ENCODE peak calls at places on chromosomes 4 and X, in ten cellular contexts. One of them, this sample, is unnamed.
A peak's percentile ranks its signal among the peaks of the same experiment; 100 is the strongest.

GRCh38 chrX:119374736-119375135 is 24.4 kb upstream of the SLC25A43 start:
- DNase-seq in NCI-H1048: no peak
- DNase-seq in GM12891: no peak
- DNase-seq in prostate gland: no peak
- DNase-seq in fibroblast of pulmonary artery: peak; percentile 16
- DNase-seq in NCI-H1417: no peak
- DNase-seq in renal cortical epithelial cell: no peak
- DNase-seq in activated CD8-positive, alpha-beta memory T cell treated with anti-CD3 and anti-CD28 coated beads for 48 hours: no peak
- DNase-seq in CD8-positive, alpha-beta memory T cell: no peak
- DNase-seq in hypothalamus: no peak
- DNase-seq in this sample: no peak

GRCh38 chr4:61292322-61292721 is 92.2 kb downstream of the ADGRL3 start:
- DNase-seq in NCI-H1048: no peak
- DNase-seq in fibroblast of pulmonary artery: no peak
- DNase-seq in GM12891: no peak
- DNase-seq in activated CD8-positive, alpha-beta memory T cell treated with anti-CD3 and anti-CD28 coated beads for 48 hours: no peak
- DNase-seq in prostate gland: no peak
- DNase-seq in hypothalamus: no peak
- DNase-seq in renal cortical epithelial cell: no peak
- DNase-seq in CD8-positive, alpha-beta memory T cell: no peak
- DNase-seq in NCI-H1417: no peak
- DNase-seq in this sample: no peak

GRCh38 chr4:107794001-107794400 is 30.7 kb upstream of the SGMS2 start:
- DNase-seq in GM12891: no peak
- DNase-seq in renal cortical epithelial cell: peak; percentile 56
- DNase-seq in NCI-H1048: no peak
- DNase-seq in NCI-H1417: no peak
- DNase-seq in fibroblast of pulmonary artery: no peak
- DNase-seq in prostate gland: no peak
- DNase-seq in CD8-positive, alpha-beta memory T cell: no peak
- DNase-seq in activated CD8-positive, alpha-beta memory T cell treated with anti-CD3 and anti-CD28 coated beads for 48 hours: no peak
- DNase-seq in hypothalamus: no peak
- DNase-seq in this sample: no peak

GRCh38 chrX:119004920-119005524 is 30.6 kb downstream of the LONRF3 start:
- DNase-seq in NCI-H1048: no peak
- DNase-seq in prostate gland: peak; percentile 25
- DNase-seq in renal cortical epithelial cell: peak; percentile 16
- DNase-seq in GM12891: peak; percentile 25
- DNase-seq in NCI-H1417: peak; percentile 35
- DNase-seq in hypothalamus: peak; percentile 16
- DNase-seq in activated CD8-positive, alpha-beta memory T cell treated with anti-CD3 and anti-CD28 coated beads for 48 hours: no peak
- DNase-seq in fibroblast of pulmonary artery: peak; percentile 51
- DNase-seq in CD8-positive, alpha-beta memory T cell: peak; percentile 16
- DNase-seq in this sample: peak; percentile 32

GRCh38 chr4:114688063-114688462 is 89.5 kb downstream of the UGT8 start:
- DNase-seq in CD8-positive, alpha-beta memory T cell: no peak
- DNase-seq in activated CD8-positive, alpha-beta memory T cell treated with anti-CD3 and anti-CD28 coated beads for 48 hours: no peak
- DNase-seq in NCI-H1048: no peak
- DNase-seq in hypothalamus: no peak
- DNase-seq in prostate gland: no peak
- DNase-seq in fibroblast of pulmonary artery: no peak
- DNase-seq in GM12891: no peak
- DNase-seq in NCI-H1417: peak; percentile 31
- DNase-seq in renal cortical epithelial cell: no peak
- DNase-seq in this sample: no peak

GRCh38 chr4:186158966-186159365 is 32.4 kb upstream of the CYP4V2 start:
- DNase-seq in NCI-H1417: no peak
- DNase-seq in CD8-positive, alpha-beta memory T cell: no peak
- DNase-seq in GM12891: no peak
- DNase-seq in NCI-H1048: no peak
- DNase-seq in renal cortical epithelial cell: no peak
- DNase-seq in activated CD8-positive, alpha-beta memory T cell treated with anti-CD3 and anti-CD28 coated beads for 48 hours: no peak
- DNase-seq in prostate gland: no peak
- DNase-seq in hypothalamus: no peak
- DNase-seq in fibroblast of pulmonary artery: no peak
- DNase-seq in this sample: no peak

GRCh38 chr4:39259571-39260330 is 77.4 kb downstream of the WDR19 start:
- DNase-seq in NCI-H1048: no peak
- DNase-seq in prostate gland: no peak
- DNase-seq in fibroblast of pulmonary artery: peak; percentile 53
- DNase-seq in CD8-positive, alpha-beta memory T cell: no peak
- DNase-seq in renal cortical epithelial cell: peak; percentile 81
- DNase-seq in activated CD8-positive, alpha-beta memory T cell treated with anti-CD3 and anti-CD28 coated beads for 48 hours: no peak
- DNase-seq in NCI-H1417: no peak
- DNase-seq in hypothalamus: no peak
- DNase-seq in GM12891: no peak
- DNase-seq in this sample: no peak

GRCh38 chrX:8663325-8663724 is 68.6 kb downstream of the ANOS1 start:
- DNase-seq in activated CD8-positive, alpha-beta memory T cell treated with anti-CD3 and anti-CD28 coated beads for 48 hours: no peak
- DNase-seq in GM12891: no peak
- DNase-seq in renal cortical epithelial cell: peak; percentile 0
- DNase-seq in prostate gland: no peak
- DNase-seq in fibroblast of pulmonary artery: peak; percentile 23
- DNase-seq in CD8-positive, alpha-beta memory T cell: no peak
- DNase-seq in hypothalamus: no peak
- DNase-seq in NCI-H1417: no peak
- DNase-seq in NCI-H1048: no peak
- DNase-seq in this sample: no peak

GRCh38 chrX:23292979-23293651 is 41.5 kb upstream of the PTCHD1 start:
- DNase-seq in NCI-H1048: no peak
- DNase-seq in GM12891: no peak
- DNase-seq in activated CD8-positive, alpha-beta memory T cell treated with anti-CD3 and anti-CD28 coated beads for 48 hours: no peak
- DNase-seq in fibroblast of pulmonary artery: no peak
- DNase-seq in NCI-H1417: no peak
- DNase-seq in hypothalamus: peak; percentile 23
- DNase-seq in CD8-positive, alpha-beta memory T cell: no peak
- DNase-seq in renal cortical epithelial cell: peak; percentile 89
- DNase-seq in prostate gland: peak; percentile 26
- DNase-seq in this sample: no peak

GRCh38 chr4:22932326-22932725 is 239.6 kb downstream of the GBA3 start:
- DNase-seq in NCI-H1417: no peak
- DNase-seq in NCI-H1048: no peak
- DNase-seq in GM12891: no peak
- DNase-seq in fibroblast of pulmonary artery: no peak
- DNase-seq in renal cortical epithelial cell: no peak
- DNase-seq in activated CD8-positive, alpha-beta memory T cell treated with anti-CD3 and anti-CD28 coated beads for 48 hours: no peak
- DNase-seq in hypothalamus: no peak
- DNase-seq in CD8-positive, alpha-beta memory T cell: no peak
- DNase-seq in prostate gland: no peak
- DNase-seq in this sample: no peak